ENCODE peak calls at places on chromosomes 4 and X, in eight cellular contexts. Z, O, I, P, T, F, V and S are unnamed samples.

GRCh38 chr4:154427149-154427548 is 64.5 kb downstream of the DCHS2 start:
- DNase-seq in Z (no peak), O (no peak), I (no peak), P (no peak), T (no peak), F (no peak), V (no peak), S (no peak)

GRCh38 chrX:49079489-49080428 is at the start of gene WDR45:
- DNase-seq in Z (peak), O (peak), I (peak), P (peak), T (peak), F (peak), V (peak), S (peak)

GRCh38 chrX:12894074-12894691 is 12.2 kb upstream of the TLR8 start:
- DNase-seq in Z (peak), O (peak), I (peak), P (peak), T (peak), F (peak), V (no peak), S (peak)

GRCh38 chr4:17336524-17336941 is 175.4 kb downstream of the QDPR start:
- DNase-seq in Z (peak), O (peak), I (peak), P (peak), T (no peak), F (peak), V (peak), S (peak)

GRCh38 chr4:47942420-47942819 is 28.0 kb upstream of the NFXL1 start:
- DNase-seq in Z (no peak), O (no peak), I (no peak), P (no peak), T (no peak), F (no peak), V (no peak), S (no peak)

GRCh38 chrX:40628506-40628905 is 5.3 kb downstream of the MPC1L start:
- DNase-seq in Z (no peak), O (no peak), I (no peak), P (peak), T (no peak), F (no peak), V (no peak), S (no peak)

GRCh38 chr4:55435136-55435535 is 39.4 kb downstream of the TMEM165 start:
- DNase-seq in Z (no peak), O (no peak), I (peak), P (peak), T (no peak), F (no peak), V (no peak), S (no peak)

GRCh38 chr4:100169796-100170485 is 20.3 kb downstream of the DDIT4L start:
- DNase-seq in Z (no peak), O (no peak), I (no peak), P (peak), T (no peak), F (no peak), V (no peak), S (no peak)

GRCh38 chrX:1215123-1215823 is 2.8 kb upstream of the CRLF2 start:
- DNase-seq in Z (no peak), O (no peak), I (no peak), P (no peak), T (no peak), F (no peak), V (no peak), S (no peak)

GRCh38 chr4:158314756-158315487 is 104.6 kb downstream of the TMEM144 start:
- DNase-seq in Z (no peak), O (no peak), I (no peak), P (peak), T (no peak), F (no peak), V (peak), S (no peak)

GRCh38 chrX:153459976-153460375 is 10.4 kb downstream of the HAUS7 start:
- DNase-seq in Z (no peak), O (no peak), I (no peak), P (peak), T (no peak), F (no peak), V (peak), S (no peak)

GRCh38 chr4:1600811-1601532 is 83.1 kb downstream of the FAM53A start:
- DNase-seq in Z (no peak), O (no peak), I (no peak), P (no peak), T (no peak), F (no peak), V (no peak), S (no peak)

GRCh38 chr4:41360911-41361830 is 104.4 kb downstream of the UCHL1 start:
- DNase-seq in Z (no peak), O (no peak), I (peak), P (peak), T (peak), F (no peak), V (no peak), S (no peak)

GRCh38 chr4:180197471-180197870 is 2045.7 kb upstream of the TENM3 start:
- DNase-seq in Z (no peak), O (no peak), I (no peak), P (no peak), T (no peak), F (no peak), V (no peak), S (no peak)

GRCh38 chr4:138209094-138209493 is 33.1 kb downstream of the SLC7A11 start:
- DNase-seq in Z (no peak), O (no peak), I (no peak), P (no peak), T (no peak), F (no peak), V (no peak), S (no peak)

GRCh38 chrX:119145241-119145653 is 17.6 kb upstream of the KIAA1210 start:
- DNase-seq in Z (no peak), O (no peak), I (peak), P (peak), T (no peak), F (no peak), V (no peak), S (no peak)

GRCh38 chr4:7812921-7813320 is 126.7 kb downstream of the AFAP1 start:
- DNase-seq in Z (no peak), O (no peak), I (no peak), P (no peak), T (no peak), F (no peak), V (no peak), S (no peak)

GRCh38 chr4:85697864-85698263 is 222.9 kb downstream of the ARHGAP24 start:
- DNase-seq in Z (no peak), O (no peak), I (no peak), P (no peak), T (no peak), F (no peak), V (no peak), S (no peak)

GRCh38 chr4:60683953-60684352 is 516.2 kb upstream of the ADGRL3 start:
- DNase-seq in Z (no peak), O (no peak), I (no peak), P (peak), T (no peak), F (no peak), V (peak), S (no peak)

GRCh38 chr4:15729910-15730533 is 27.2 kb downstream of the BST1 start:
- DNase-seq in Z (no peak), O (peak), I (no peak), P (peak), T (peak), F (peak), V (peak), S (peak)

GRCh38 chr4:70958681-70959080 is 34.8 kb upstream of the DCK start:
- DNase-seq in Z (no peak), O (no peak), I (no peak), P (peak), T (no peak), F (no peak), V (peak), S (no peak)

GRCh38 chrX:81957900-81958545 is 756.1 kb downstream of the SH3BGRL start:
- DNase-seq in Z (no peak), O (no peak), I (no peak), P (peak), T (peak), F (no peak), V (no peak), S (no peak)

GRCh38 chr4:108080752-108081151 is 88.0 kb downstream of the LEF1 start:
- DNase-seq in Z (no peak), O (peak), I (no peak), P (no peak), T (no peak), F (peak), V (no peak), S (no peak)

GRCh38 chr4:183797041-183797444 is 108.1 kb upstream of the STOX2 start:
- DNase-seq in Z (no peak), O (no peak), I (peak), P (no peak), T (no peak), F (no peak), V (no peak), S (no peak)